ENCODE peak calls at places on chromosomes 16 and 17, in five cellular contexts. D is upper lobe of right lung, G is IMR-90, X is cardiac fibroblast, Z is SK-N-SH. O is an unnamed sample.

GRCh38 chr17:1561420-1562177 is 993 bp downstream of the PITPNA start:
- DNase-seq in D (peak; percentile 74), G (no peak), X (peak; percentile 22), Z (peak; percentile 79), O (no peak)

GRCh38 chr17:27157297-27157696 is 136.6 kb upstream of the WSB1 start:
- DNase-seq in D (no peak), G (no peak), X (no peak), Z (no peak), O (no peak)

GRCh38 chr17:67359960-67360817 is 6.2 kb downstream of the PSMD12 start:
- DNase-seq in D (no peak), G (peak; percentile 45), X (peak; percentile 38), Z (peak; percentile 67), O (peak; percentile 40)

GRCh38 chr16:82360024-82360783 is 190.2 kb upstream of the MPHOSPH6 start:
- DNase-seq in D (no peak), G (no peak), X (no peak), Z (no peak), O (no peak)

GRCh38 chr17:15456972-15457722 is 10.3 kb downstream of the CDRT4 start:
- DNase-seq in D (no peak), G (peak; percentile 84), X (peak; percentile 66), Z (peak; percentile 23), O (peak; percentile 99)

GRCh38 chr16:8194795-8195194 is 395.5 kb downstream of the TMEM114 start:
- DNase-seq in D (no peak), G (no peak), X (no peak), Z (peak; percentile 10), O (no peak)

GRCh38 chr16:84851192-84852127 is 31.7 kb downstream of the CRISPLD2 start:
- DNase-seq in D (no peak), G (peak; percentile 98), X (peak; percentile 95), Z (no peak), O (peak; percentile 44)

GRCh38 chr17:16888413-16889087 is 83.4 kb downstream of the TNFRSF13B start:
- DNase-seq in D (no peak), G (no peak), X (no peak), Z (no peak), O (no peak)

GRCh38 chr16:87842209-87842869 is 27.0 kb downstream of the SLC7A5 start:
- DNase-seq in D (no peak), G (no peak), X (no peak), Z (no peak), O (no peak)

GRCh38 chr17:43851744-43852143 is 4.8 kb downstream of the CD300LG start:
- DNase-seq in D (no peak), G (no peak), X (no peak), Z (no peak), O (no peak)

GRCh38 chr16:526181-527014 is 1.1 kb upstream of the CAPN15 start:
- DNase-seq in D (peak; percentile 84), G (peak; percentile 40), X (peak; percentile 37), Z (no peak), O (peak; percentile 40)

GRCh38 chr16:529012-529575 is 1.6 kb downstream of the CAPN15 start:
- DNase-seq in D (no peak), G (no peak), X (no peak), Z (no peak), O (no peak)

GRCh38 chr16:527015-527903 is at the start of gene CAPN15:
- DNase-seq in D (peak; percentile 95), G (peak; percentile 79), X (peak; percentile 89), Z (peak; percentile 93), O (peak; percentile 83)

GRCh38 chr16:530111-530817 is 2.8 kb downstream of the CAPN15 start:
- DNase-seq in D (no peak), G (no peak), X (no peak), Z (no peak), O (no peak)

DNA sequence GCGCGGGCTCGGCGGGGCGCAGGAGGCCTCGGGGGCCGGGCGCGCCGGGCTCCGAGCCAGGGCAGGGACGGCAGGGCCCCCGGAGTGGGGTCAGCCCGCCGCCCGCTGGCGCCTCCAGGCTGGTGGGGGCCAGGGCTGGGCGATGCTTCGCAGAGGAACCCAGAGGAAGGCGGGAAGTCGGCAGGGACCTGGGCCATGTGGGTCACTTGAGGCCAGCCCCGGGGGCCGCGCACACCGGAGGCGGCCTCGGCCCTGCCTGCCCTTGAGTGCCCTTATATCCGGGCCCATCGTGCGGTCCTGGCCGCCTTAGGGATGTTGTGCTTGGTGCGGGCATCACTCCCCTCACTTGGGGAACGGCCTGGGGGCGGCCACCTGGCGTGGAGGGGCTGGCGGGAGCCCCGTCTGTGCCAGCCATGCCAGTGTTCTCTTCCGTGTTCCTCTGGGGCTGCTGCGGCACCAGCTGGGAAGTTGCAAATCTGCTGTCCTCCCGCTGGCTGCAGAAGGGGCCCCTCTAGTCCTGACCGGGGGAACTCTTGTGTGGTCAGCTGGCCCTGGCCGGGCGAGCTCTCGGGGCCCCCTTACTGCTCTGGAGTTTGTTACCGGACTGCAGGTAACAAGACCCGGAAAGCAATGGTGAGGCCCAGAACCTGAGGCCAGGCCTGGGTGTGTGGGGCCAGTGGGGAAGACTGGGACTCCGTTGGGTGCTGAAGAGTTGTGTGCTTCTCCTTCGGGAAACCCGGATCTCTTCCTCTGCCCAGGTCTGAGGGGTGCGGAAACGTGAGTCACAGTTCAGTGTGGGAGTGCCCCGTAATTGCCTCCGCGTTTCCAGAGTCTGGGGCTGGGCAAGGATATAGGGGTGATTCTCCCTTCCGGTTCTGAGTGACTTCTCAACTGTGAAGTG is 849 bp downstream of the CAPN15 start:
- DNase-seq in D (no peak), G (peak; percentile 61), X (peak; percentile 71), Z (peak; percentile 76), O (peak; percentile 65)
- H3K4me3 ChIP-seq in D (peak overlapping the region; percentile 89), G (peak overlapping the region; percentile 89), X (peak overlapping the region; percentile 79), Z (peak overlapping the region; percentile 95), O (peak overlapping the region; percentile 79)

GRCh38 chr17:38602453-38602852 is 3.3 kb downstream of the SRCIN1 start:
- DNase-seq in D (no peak), G (no peak), X (no peak), Z (no peak), O (peak; percentile 23)
- H3K4me3 ChIP-seq in D (no peak overlapping the region), G (no peak overlapping the region), X (no peak overlapping the region), Z (no peak overlapping the region), O (no peak overlapping the region)

GRCh38 chr17:81037026-81037782 is 2.3 kb downstream of the BAIAP2 start:
- DNase-seq in D (peak; percentile 89), G (no peak), X (no peak), Z (no peak), O (no peak)

GRCh38 chr17:81037783-81038733 is 3.1 kb downstream of the BAIAP2 start:
- DNase-seq in D (no peak), G (no peak), X (no peak), Z (no peak), O (no peak)

GRCh38 chr17:81034779-81035388 is at the start of gene BAIAP2:
- DNase-seq in D (peak; percentile 99), G (peak; percentile 90), X (peak; percentile 93), Z (peak; percentile 100), O (peak; percentile 91)

GRCh38 chr17:81035389-81036127 is 607 bp downstream of the BAIAP2 start:
- DNase-seq in D (no peak), G (no peak), X (no peak), Z (no peak), O (no peak)

GRCh38 chr17:81036128-81036891 is 1.4 kb downstream of the BAIAP2 start:
- DNase-seq in D (no peak), G (no peak), X (no peak), Z (no peak), O (no peak)
- H3K4me3 ChIP-seq in D (peak overlapping the region; percentile 64), G (peak overlapping the region; percentile 94), X (peak overlapping the region; percentile 75), Z (peak overlapping the region; percentile 66), O (peak overlapping the region; percentile 72)

GRCh38 chr16:1759511-1759910 is 11.8 kb downstream of the NME3 start:
- DNase-seq in D (no peak), G (no peak), X (no peak), Z (no peak), O (no peak)

GRCh38 chr16:1754204-1754603 is 17.1 kb downstream of the NME3 start:
- DNase-seq in D (no peak), G (no peak), X (no peak), Z (no peak), O (no peak)

GRCh38 chr16:1758923-1759322 is 12.4 kb downstream of the NME3 start:
- DNase-seq in D (no peak), G (no peak), X (no peak), Z (no peak), O (no peak)

GRCh38 chr16:1760911-1761310 is 10.4 kb downstream of the NME3 start:
- DNase-seq in D (no peak), G (no peak), X (no peak), Z (no peak), O (no peak)

DNA sequence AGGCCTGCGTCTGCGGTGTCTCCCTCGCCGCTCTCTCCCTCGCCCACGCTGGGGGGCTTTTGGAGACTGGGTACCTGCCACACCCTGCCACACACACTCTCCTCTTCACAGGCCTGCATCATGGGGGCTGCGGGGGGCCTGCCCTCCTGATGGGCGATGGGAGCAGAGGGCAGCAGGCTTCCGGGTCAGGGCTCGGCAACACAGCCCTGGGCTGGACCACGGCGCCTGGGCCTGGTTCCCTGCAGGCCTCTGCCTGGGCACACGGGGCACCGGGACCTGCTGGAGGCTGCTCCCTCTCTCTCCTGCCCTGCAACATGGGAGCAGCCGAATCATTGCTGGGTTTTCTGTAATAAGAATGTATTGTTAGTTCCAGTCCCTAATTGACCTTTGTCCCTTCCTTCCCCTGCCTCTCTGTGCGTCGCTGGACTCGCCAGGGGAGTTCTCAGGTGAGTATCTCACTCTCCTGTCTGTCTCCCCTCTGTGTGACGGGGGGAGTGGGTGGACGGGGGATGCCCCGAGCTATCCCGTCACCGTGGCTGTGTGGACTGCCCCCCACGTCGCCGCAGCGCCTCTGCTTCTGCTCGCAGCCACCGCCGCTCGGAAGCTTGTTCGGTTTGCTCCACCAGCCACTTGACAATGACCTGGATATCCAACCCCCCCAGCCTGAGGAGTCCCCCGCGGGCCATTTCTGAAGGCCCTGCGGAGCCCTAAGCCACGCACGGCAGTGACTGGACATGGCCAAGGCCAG is 13.5 kb downstream of the NME3 start:
- DNase-seq in D (no peak), G (no peak), X (no peak), Z (no peak), O (no peak)
- H3K4me3 ChIP-seq in D (no peak overlapping the region), G (no peak overlapping the region), X (no peak overlapping the region), Z (no peak overlapping the region), O (no peak overlapping the region)

GRCh38 chr16:25012525-25012991 is 2.6 kb downstream of the ARHGAP17 start:
- DNase-seq in D (no peak), G (peak; percentile 76), X (peak; percentile 85), Z (no peak), O (peak; percentile 96)
- H3K4me3 ChIP-seq in D (no peak overlapping the region), G (peak overlapping the region; percentile 10), X (peak overlapping the region; percentile 13), Z (no peak overlapping the region), O (peak overlapping the region; percentile 91)

GRCh38 chr16:1105888-1106620 is 10.0 kb upstream of the C1QTNF8 start:
- DNase-seq in D (peak; percentile 79), G (peak; percentile 33), X (peak; percentile 57), Z (peak; percentile 98), O (peak; percentile 28)

GRCh38 chr16:1107731-1108130 is 11.7 kb upstream of the C1QTNF8 start:
- DNase-seq in D (no peak), G (no peak), X (no peak), Z (no peak), O (no peak)

GRCh38 chr16:1108299-1109252 is 12.5 kb upstream of the C1QTNF8 start:
- DNase-seq in D (no peak), G (peak; percentile 0), X (no peak), Z (no peak), O (peak; percentile 20)

GRCh38 chr16:1107141-1107540 is 11.1 kb upstream of the C1QTNF8 start:
- DNase-seq in D (no peak), G (no peak), X (no peak), Z (no peak), O (no peak)

DNA sequence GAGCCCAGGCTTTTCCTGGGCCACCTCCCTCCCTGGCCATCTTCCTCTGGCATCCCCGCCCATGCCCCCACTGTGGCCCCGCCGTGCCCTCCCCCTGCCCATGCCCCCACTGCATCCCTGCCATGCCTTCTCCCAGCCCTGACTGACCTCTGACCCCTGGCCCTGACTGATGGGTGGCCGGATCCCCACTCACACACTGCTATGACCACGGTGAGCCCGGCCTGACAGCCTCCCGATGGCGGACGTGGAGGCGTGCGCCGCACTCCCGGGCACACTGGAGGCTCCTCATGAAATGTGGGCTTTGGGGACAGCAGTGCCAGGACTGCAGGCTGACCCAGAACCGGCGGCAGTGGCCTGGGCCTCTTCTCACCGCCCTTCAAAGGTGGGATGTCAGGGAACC is 10.6 kb upstream of the C1QTNF8 start:
- DNase-seq in D (no peak), G (no peak), X (no peak), Z (no peak), O (no peak)
- H3K4me3 ChIP-seq in D (no peak overlapping the region), G (no peak overlapping the region), X (no peak overlapping the region), Z (no peak overlapping the region), O (no peak overlapping the region)

O was measured in AG10803.